ENCODE peak calls at places on chromosomes 3 and 15, in ten cellular contexts. Z is heart right ventricle, D is fibroblast of mammary gland, B is fibroblast of the aortic adventitia, I is tibial nerve, H is DND-41, U is astrocyte, K is fibroblast of lung, Y is hepatocyte, E is stomach. P is an unnamed sample.

GRCh38 chr3:9782777-9783176 is 9.5 kb downstream of the TADA3 start:
- DNase-seq in B (no peak), K (no peak), I (no peak), H (no peak), U (no peak), Y (no peak), D (no peak), E (no peak), Z (no peak), P (no peak)

GRCh38 chr3:60399295-60399694 is 852.0 kb downstream of the FHIT start:
- DNase-seq in I (no peak), E (no peak), D (no peak), H (no peak), B (no peak), U (peak; percentile 8), Y (no peak), K (no peak), Z (no peak), P (no peak)

GRCh38 chr15:59751552-59752413 is 62.7 kb upstream of the BNIP2 start:
- DNase-seq in Z (no peak), E (no peak), K (peak; percentile 3), U (no peak), H (no peak), D (peak; percentile 16), Y (no peak), I (no peak), B (peak; percentile 14), P (peak; percentile 22)

GRCh38 chr15:56552668-56553067 is 87.7 kb upstream of the MNS1 start:
- DNase-seq in Y (no peak), B (peak; percentile 1), K (no peak), Z (no peak), D (no peak), E (no peak), I (no peak), H (no peak), U (no peak), P (no peak)

GRCh38 chr3:44363591-44363990 is 25.0 kb downstream of the TCAIM start:
- DNase-seq in B (no peak), K (no peak), H (no peak), E (no peak), U (no peak), Y (peak; percentile 9), I (no peak), D (no peak), Z (no peak), P (no peak)

GRCh38 chr3:171459130-171459941 is 869 bp downstream of the TNIK start:
- DNase-seq in K (peak; percentile 48), H (no peak), E (peak; percentile 38), D (peak; percentile 19), Z (peak; percentile 26), I (no peak), U (peak; percentile 55), Y (peak; percentile 41), B (peak; percentile 50), P (peak; percentile 68)

GRCh38 chr3:48543271-48543866 is 13.2 kb downstream of the PFKFB4 start:
- DNase-seq in E (peak; percentile 45), H (no peak), B (no peak), K (no peak), U (no peak), Z (peak; percentile 58), Y (peak; percentile 2), I (no peak), D (no peak), P (no peak)

GRCh38 chr3:164741869-164742268 is 336.4 kb downstream of the SI start:
- DNase-seq in E (no peak), Z (no peak), U (no peak), K (no peak), I (no peak), H (no peak), B (no peak), D (no peak), Y (no peak), P (no peak)

GRCh38 chr3:173826901-173827609 is 429.5 kb downstream of the NLGN1 start:
- DNase-seq in B (peak; percentile 39), Z (no peak), K (peak; percentile 36), H (no peak), I (no peak), D (peak; percentile 46), U (peak; percentile 83), Y (peak; percentile 4), E (no peak), P (no peak)

GRCh38 chr3:140712301-140712700 is 34.4 kb downstream of the TRIM42 start:
- DNase-seq in E (no peak), Y (no peak), H (no peak), I (no peak), Z (no peak), U (no peak), B (no peak), D (no peak), K (no peak), P (no peak)

GRCh38 chr3:146517684-146518435 is 26.5 kb downstream of the PLSCR1 start:
- DNase-seq in Z (no peak), Y (peak; percentile 39), U (no peak), H (no peak), E (no peak), D (no peak), I (no peak), B (no peak), K (no peak), P (no peak)

GRCh38 chr15:52559583-52559982 is 9.2 kb downstream of the ARPP19 start:
- DNase-seq in H (no peak), Y (no peak), I (no peak), Z (no peak), D (peak; percentile 59), E (no peak), U (peak; percentile 46), B (peak; percentile 56), K (peak; percentile 60), P (peak; percentile 57)

GRCh38 chr3:194184265-194184751 is 48.4 kb downstream of the HES1 start:
- DNase-seq in H (no peak), U (no peak), Z (no peak), I (no peak), Y (no peak), B (no peak), K (no peak), E (no peak), D (no peak), P (no peak)

GRCh38 chr15:74274485-74275038 is 38.4 kb downstream of the CCDC33 start:
- DNase-seq in K (no peak), I (no peak), B (no peak), U (no peak), Y (no peak), H (no peak), Z (no peak), E (no peak), D (no peak), P (no peak)

GRCh38 chr3:132730891-132731580 is 8.8 kb upstream of the NPHP3 start:
- DNase-seq in I (no peak), K (peak; percentile 76), H (no peak), E (no peak), D (peak; percentile 63), Y (peak; percentile 69), B (peak; percentile 71), Z (peak; percentile 21), U (peak; percentile 37), P (peak; percentile 42)

GRCh38 chr3:159882784-159883779 is 105.6 kb upstream of the IL12A start:
- DNase-seq in Z (no peak), U (peak; percentile 89), I (no peak), Y (no peak), H (no peak), K (peak; percentile 81), B (no peak), D (peak; percentile 63), E (no peak), P (no peak)

GRCh38 chr3:157148123-157148889 is 11.6 kb downstream of the CCNL1 start:
- DNase-seq in B (no peak), D (no peak), I (no peak), Z (no peak), Y (no peak), H (no peak), U (no peak), K (no peak), E (no peak), P (peak; percentile 44)

GRCh38 chr3:143974877-143975238 is 3.2 kb downstream of the DIPK2A start:
- DNase-seq in Z (no peak), K (peak; percentile 56), Y (no peak), E (no peak), I (no peak), B (peak; percentile 34), H (no peak), U (no peak), D (peak; percentile 57), P (no peak)

GRCh38 chr3:30161370-30161769 is 445.0 kb upstream of the TGFBR2 start:
- DNase-seq in E (no peak), I (no peak), D (peak; percentile 95), K (peak; percentile 86), H (no peak), Z (peak; percentile 55), Y (no peak), U (peak; percentile 43), B (peak; percentile 91), P (no peak)
- H3K4me3 ChIP-seq in E (no peak overlapping the region), I (no peak overlapping the region), D (peak overlapping the region; percentile 38), K (no peak overlapping the region), H (no peak overlapping the region), Z (no peak overlapping the region), Y (no peak overlapping the region), U (no peak overlapping the region), B (peak overlapping the region; percentile 3), P (no peak overlapping the region)

DNA sequence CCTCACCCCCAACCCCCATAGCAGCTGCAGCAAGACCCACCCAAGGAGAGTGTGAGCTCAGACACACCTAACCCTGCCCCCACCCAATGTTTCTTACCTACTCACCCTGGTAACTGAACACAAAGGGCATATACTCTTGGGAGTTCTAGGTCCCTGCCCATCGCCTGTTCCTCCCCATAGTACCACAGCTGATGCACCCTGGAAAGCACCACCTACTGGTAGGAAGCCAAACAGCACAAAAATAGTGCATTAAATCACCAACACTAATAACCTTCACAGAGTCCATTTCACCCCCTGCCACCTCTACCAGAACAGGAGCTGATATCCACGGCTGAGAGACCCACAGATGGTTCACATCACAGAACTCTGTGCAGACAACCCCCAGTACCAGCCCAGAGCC is 245.2 kb downstream of the EFHB start:
- DNase-seq in D (no peak), B (no peak), H (no peak), U (no peak), E (no peak), Y (no peak), K (no peak), Z (no peak), I (no peak), P (no peak)
- TF ChIP-seq CTCF in D (no peak), B (no peak), H (peak; percentile 23), U (no peak), E (no peak), Y (no peak), K (no peak), Z (no peak), I (no peak), P (peak; percentile 21)

DNA sequence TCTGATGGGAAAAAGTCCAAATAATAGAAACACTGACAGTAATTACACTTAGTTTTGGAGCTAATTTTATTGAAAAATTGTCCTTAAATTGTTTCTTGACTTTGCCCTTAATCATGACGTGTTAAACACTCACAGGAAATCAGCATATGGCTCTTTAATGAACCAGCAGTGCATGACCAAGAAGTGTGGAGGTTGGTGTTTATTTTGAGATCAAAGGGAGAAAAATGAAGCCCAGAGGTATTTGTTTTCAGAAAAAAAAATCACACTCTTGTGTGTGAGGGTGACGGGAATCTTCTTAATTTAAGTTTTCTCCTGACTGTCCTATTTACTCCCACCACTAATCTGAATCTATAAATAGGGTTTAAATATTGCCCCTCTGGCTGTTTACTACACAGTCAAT is 28.8 kb upstream of the SYNM start:
- DNase-seq in U (no peak), Z (no peak), B (no peak), I (no peak), D (no peak), K (no peak), E (no peak), H (no peak), Y (no peak), P (no peak)
- H3K4me3 ChIP-seq in U (peak overlapping the region; percentile 45), Z (no peak overlapping the region), B (no peak overlapping the region), I (no peak overlapping the region), D (no peak overlapping the region), K (no peak overlapping the region), E (no peak overlapping the region), H (peak overlapping the region; percentile 56), Y (peak overlapping the region; percentile 25), P (peak overlapping the region; percentile 68)

GRCh38 chr3:150370129-150370602 is 37.9 kb upstream of the TSC22D2 start:
- DNase-seq in K (peak; percentile 97), U (peak; percentile 96), B (peak; percentile 96), Y (peak; percentile 91), I (no peak), D (peak; percentile 95), H (no peak), E (no peak), Z (peak; percentile 62), P (no peak)
- TF ChIP-seq CTCF in K (peak; percentile 15), U (no peak), B (peak; percentile 43), Y (no peak), I (no peak), D (peak; percentile 34), H (no peak), E (no peak), Z (peak; percentile 35), P (no peak)